ENCODE peak calls at places on chromosomes 1 and 21, in five cellular contexts. One of them, this sample, is unnamed.

GRCh38 chr1:27726173-27726793 is 522 bp downstream of the FAM76A start:
- DNase-seq in transverse colon: peak; percentile 54
- DNase-seq in MM.1S: peak; percentile 63
- DNase-seq in mesendoderm: peak; percentile 72
- DNase-seq in aorta: peak; percentile 87
- DNase-seq in this sample: peak; percentile 89

GRCh38 chr1:161730050-161730564 is 8.8 kb downstream of the FCRLB start:
- DNase-seq in transverse colon: no peak
- DNase-seq in MM.1S: no peak
- DNase-seq in mesendoderm: no peak
- DNase-seq in aorta: no peak
- DNase-seq in this sample: no peak

GRCh38 chr1:51236548-51237312 is 657 bp downstream of the RNF11 start:
- DNase-seq in transverse colon: peak; percentile 59
- DNase-seq in MM.1S: peak; percentile 15
- DNase-seq in mesendoderm: peak; percentile 51
- DNase-seq in aorta: peak; percentile 81
- DNase-seq in this sample: peak; percentile 87

GRCh38 chr1:247411583-247412295 is 4.2 kb upstream of the NLRP3 start:
- DNase-seq in transverse colon: no peak
- DNase-seq in MM.1S: no peak
- DNase-seq in mesendoderm: no peak
- DNase-seq in aorta: no peak
- DNase-seq in this sample: no peak

GRCh38 chr1:208007319-208007937 is 96.5 kb upstream of the CD34 start:
- DNase-seq in transverse colon: no peak
- DNase-seq in MM.1S: peak; percentile 34
- DNase-seq in mesendoderm: no peak
- DNase-seq in aorta: peak; percentile 11
- DNase-seq in this sample: no peak

GRCh38 chr1:7230896-7231210 is 445.6 kb downstream of the CAMTA1 start:
- DNase-seq in transverse colon: no peak
- DNase-seq in MM.1S: no peak
- DNase-seq in mesendoderm: no peak
- DNase-seq in aorta: no peak
- DNase-seq in this sample: peak; percentile 56

GRCh38 chr1:41274827-41275519 is 32.9 kb upstream of the SCMH1 start:
- DNase-seq in transverse colon: no peak
- DNase-seq in MM.1S: no peak
- DNase-seq in mesendoderm: no peak
- DNase-seq in aorta: no peak
- DNase-seq in this sample: no peak

GRCh38 chr21:30842990-30843389 is 13.4 kb upstream of the KRTAP7-1 start:
- DNase-seq in transverse colon: no peak
- DNase-seq in MM.1S: peak; percentile 17
- DNase-seq in mesendoderm: peak; percentile 12
- DNase-seq in aorta: no peak
- DNase-seq in this sample: no peak

GRCh38 chr21:17105972-17106371 is 406.9 kb upstream of the CXADR start:
- DNase-seq in transverse colon: no peak
- DNase-seq in MM.1S: no peak
- DNase-seq in mesendoderm: no peak
- DNase-seq in aorta: no peak
- DNase-seq in this sample: no peak

GRCh38 chr21:32929633-32930038 is 96.1 kb upstream of the OLIG2 start:
- DNase-seq in transverse colon: no peak
- DNase-seq in MM.1S: no peak
- DNase-seq in mesendoderm: no peak
- DNase-seq in aorta: no peak
- DNase-seq in this sample: no peak

GRCh38 chr1:208688656-208689315 is 444.6 kb upstream of the PLXNA2 start:
- DNase-seq in transverse colon: no peak
- DNase-seq in MM.1S: no peak
- DNase-seq in mesendoderm: no peak
- DNase-seq in aorta: no peak
- DNase-seq in this sample: no peak

GRCh38 chr1:41830711-41831110 is 88.0 kb downstream of the HIVEP3 start:
- DNase-seq in transverse colon: no peak
- DNase-seq in MM.1S: no peak
- DNase-seq in mesendoderm: no peak
- DNase-seq in aorta: no peak
- DNase-seq in this sample: no peak

GRCh38 chr1:61337471-61337870 is 255.1 kb downstream of the NFIA start:
- DNase-seq in transverse colon: no peak
- DNase-seq in MM.1S: no peak
- DNase-seq in mesendoderm: no peak
- DNase-seq in aorta: no peak
- DNase-seq in this sample: no peak

GRCh38 chr21:32757804-32758203 is 13.8 kb downstream of the PAXBP1 start:
- DNase-seq in transverse colon: no peak
- DNase-seq in MM.1S: no peak
- DNase-seq in mesendoderm: peak; percentile 72
- DNase-seq in aorta: no peak
- DNase-seq in this sample: no peak

GRCh38 chr21:33393348-33393747 is 9.9 kb upstream of the IFNGR2 start:
- DNase-seq in transverse colon: no peak
- DNase-seq in MM.1S: no peak
- DNase-seq in mesendoderm: no peak
- DNase-seq in aorta: no peak
- DNase-seq in this sample: peak; percentile 4

GRCh38 chr1:85612704-85613361 is 32.3 kb downstream of the CCN1 start:
- DNase-seq in transverse colon: no peak
- DNase-seq in MM.1S: peak; percentile 16
- DNase-seq in mesendoderm: peak; percentile 89
- DNase-seq in aorta: no peak
- DNase-seq in this sample: no peak

GRCh38 chr1:219871427-219872057 is 56.8 kb downstream of the SLC30A10 start:
- DNase-seq in transverse colon: no peak
- DNase-seq in MM.1S: no peak
- DNase-seq in mesendoderm: no peak
- DNase-seq in aorta: no peak
- DNase-seq in this sample: no peak

GRCh38 chr1:190429932-190430331 is 47.7 kb downstream of the BRINP3 start:
- DNase-seq in transverse colon: no peak
- DNase-seq in MM.1S: no peak
- DNase-seq in mesendoderm: no peak
- DNase-seq in aorta: no peak
- DNase-seq in this sample: no peak

GRCh38 chr1:31987231-31987630 is 26.4 kb upstream of the KHDRBS1 start:
- DNase-seq in transverse colon: no peak
- DNase-seq in MM.1S: no peak
- DNase-seq in mesendoderm: peak; percentile 70
- DNase-seq in aorta: no peak
- DNase-seq in this sample: no peak

GRCh38 chr1:21022279-21023040 is 154.2 kb downstream of the EIF4G3 start:
- DNase-seq in transverse colon: peak; percentile 63
- DNase-seq in MM.1S: peak; percentile 90
- DNase-seq in mesendoderm: peak; percentile 52
- DNase-seq in aorta: no peak
- DNase-seq in this sample: no peak

GRCh38 chr1:168760781-168761180 is 31.8 kb upstream of the DPT start:
- DNase-seq in transverse colon: no peak
- DNase-seq in MM.1S: no peak
- DNase-seq in mesendoderm: no peak
- DNase-seq in aorta: no peak
- DNase-seq in this sample: no peak

GRCh38 chr1:170162385-170163226 is 16.8 kb downstream of the NTMT2 start:
- DNase-seq in transverse colon: no peak
- DNase-seq in MM.1S: no peak
- DNase-seq in mesendoderm: peak; percentile 56
- DNase-seq in aorta: peak; percentile 78
- DNase-seq in this sample: no peak

GRCh38 chr1:11880911-11881748 is 22.4 kb upstream of the NPPB start:
- DNase-seq in transverse colon: no peak
- DNase-seq in MM.1S: no peak
- DNase-seq in mesendoderm: no peak
- DNase-seq in aorta: peak; percentile 79
- DNase-seq in this sample: peak; percentile 88

GRCh38 chr21:42471716-42472330 is 24.2 kb downstream of the RSPH1 start:
- DNase-seq in transverse colon: peak; percentile 5
- DNase-seq in MM.1S: no peak
- DNase-seq in mesendoderm: no peak
- DNase-seq in aorta: no peak
- DNase-seq in this sample: peak; percentile 48

GRCh38 chr1:57889686-57890360 is 466.0 kb upstream of the DAB1 start:
- DNase-seq in transverse colon: no peak
- DNase-seq in MM.1S: no peak
- DNase-seq in mesendoderm: no peak
- DNase-seq in aorta: no peak
- DNase-seq in this sample: no peak

DNA sequence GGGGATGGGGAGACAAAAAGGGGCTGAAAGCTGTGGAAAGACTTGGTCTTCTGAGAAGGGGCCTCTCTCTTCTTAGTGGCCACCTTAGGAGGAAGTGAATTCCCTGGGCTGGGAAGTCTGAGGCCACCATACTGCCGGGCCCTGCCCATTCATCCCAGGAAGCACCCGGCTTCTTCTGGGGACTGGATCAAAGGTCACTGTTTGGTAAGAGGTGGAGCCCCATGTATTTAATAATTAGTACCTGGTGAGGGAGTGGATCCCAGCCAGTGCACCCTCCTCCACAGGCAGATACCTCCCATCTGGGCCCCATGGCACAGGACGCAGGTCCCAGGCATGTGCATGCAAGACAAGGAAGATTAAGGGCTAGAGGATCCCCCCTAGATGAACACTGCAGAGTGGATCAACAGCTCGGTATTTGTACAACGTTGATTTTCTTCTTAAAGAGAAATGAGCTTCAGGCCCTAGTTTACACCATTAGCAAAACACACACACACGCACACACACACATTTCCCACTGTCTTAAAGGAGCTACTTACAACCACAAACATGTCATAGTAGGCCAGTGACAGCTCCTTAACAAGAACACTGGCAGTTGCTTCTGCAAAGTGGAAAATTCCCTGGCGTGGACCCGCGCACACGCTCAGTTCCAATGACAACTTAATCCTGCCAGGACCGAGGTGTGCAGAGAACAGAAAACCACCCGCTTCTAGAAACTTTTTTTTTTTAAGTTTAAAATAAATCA is 90.6 kb downstream of the MRPL37 start:
- DNase-seq in transverse colon: no peak
- DNase-seq in MM.1S: no peak
- DNase-seq in mesendoderm: no peak
- DNase-seq in aorta: peak; percentile 84
- DNase-seq in this sample: peak; percentile 45
- H3K27ac ChIP-seq in transverse colon: peak overlapping the region; percentile 74
- H3K27ac ChIP-seq in MM.1S: no peak overlapping the region
- H3K27ac ChIP-seq in mesendoderm: no peak overlapping the region
- H3K27ac ChIP-seq in aorta: peak overlapping the region; percentile 87
- H3K27ac ChIP-seq in this sample: peak overlapping the region; percentile 0

GRCh38 chr1:2412773-2413494 is 570 bp upstream of the PEX10 start:
- DNase-seq in transverse colon: peak; percentile 26
- DNase-seq in MM.1S: no peak
- DNase-seq in mesendoderm: peak; percentile 29
- DNase-seq in aorta: no peak
- DNase-seq in this sample: no peak

GRCh38 chr1:2412395-2412772 is at the start of gene PEX10:
- DNase-seq in transverse colon: peak; percentile 99
- DNase-seq in MM.1S: peak; percentile 98
- DNase-seq in mesendoderm: peak; percentile 97
- DNase-seq in aorta: peak; percentile 100
- DNase-seq in this sample: peak; percentile 99

GRCh38 chr1:2414297-2414958 is 2.1 kb upstream of the PEX10 start:
- DNase-seq in transverse colon: peak; percentile 87
- DNase-seq in MM.1S: peak; percentile 65
- DNase-seq in mesendoderm: peak; percentile 65
- DNase-seq in aorta: peak; percentile 93
- DNase-seq in this sample: peak; percentile 91

GRCh38 chr1:2415337-2415736 is 3.0 kb upstream of the PEX10 start:
- DNase-seq in transverse colon: no peak
- DNase-seq in MM.1S: no peak
- DNase-seq in mesendoderm: no peak
- DNase-seq in aorta: no peak
- DNase-seq in this sample: no peak

GRCh38 chr1:2413495-2414296 is 1.3 kb upstream of the PEX10 start:
- DNase-seq in transverse colon: peak; percentile 31
- DNase-seq in MM.1S: peak; percentile 20
- DNase-seq in mesendoderm: peak; percentile 44
- DNase-seq in aorta: no peak
- DNase-seq in this sample: no peak
- H3K27ac ChIP-seq in transverse colon: peak overlapping the region; percentile 93
- H3K27ac ChIP-seq in MM.1S: peak overlapping the region; percentile 52
- H3K27ac ChIP-seq in mesendoderm: no peak overlapping the region
- H3K27ac ChIP-seq in aorta: no peak overlapping the region
- H3K27ac ChIP-seq in this sample: peak overlapping the region; percentile 51

DNA sequence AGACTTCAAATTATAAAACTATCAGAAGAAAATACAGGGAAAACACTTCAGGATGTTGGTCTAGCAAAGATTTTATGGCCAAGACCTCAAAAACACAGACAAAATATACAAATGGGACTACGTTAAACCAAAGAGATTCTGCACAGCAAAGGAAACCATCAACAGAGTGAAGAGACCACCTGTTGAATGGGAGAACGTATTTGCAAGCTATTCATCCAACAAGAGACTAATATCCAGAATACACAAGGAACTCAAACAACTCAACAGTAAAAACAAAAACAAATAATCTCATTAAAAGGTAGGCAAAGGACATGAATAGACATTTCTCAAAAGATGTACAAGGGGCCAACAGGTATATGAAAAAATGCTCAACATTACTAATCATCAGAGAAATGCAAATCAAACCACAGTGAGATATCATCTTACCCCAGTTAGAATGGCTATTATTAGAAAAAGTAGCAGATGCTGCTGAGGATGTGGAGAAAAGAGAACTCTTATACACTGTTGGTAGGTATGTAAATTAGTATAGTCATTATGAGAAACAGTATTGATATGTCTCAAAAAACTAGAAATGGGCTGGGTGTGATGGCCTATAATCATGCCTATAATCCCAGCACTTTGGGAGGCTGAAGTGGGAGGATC is 112.6 kb downstream of the LRIG2 start:
- DNase-seq in transverse colon: no peak
- DNase-seq in MM.1S: peak; percentile 59
- DNase-seq in mesendoderm: no peak
- DNase-seq in aorta: no peak
- DNase-seq in this sample: no peak
- H3K27ac ChIP-seq in transverse colon: no peak overlapping the region
- H3K27ac ChIP-seq in MM.1S: no peak overlapping the region
- H3K27ac ChIP-seq in mesendoderm: no peak overlapping the region
- H3K27ac ChIP-seq in aorta: no peak overlapping the region
- H3K27ac ChIP-seq in this sample: no peak overlapping the region

GRCh38 chr1:150066328-150066727 is 1.2 kb upstream of the VPS45 start:
- DNase-seq in transverse colon: no peak
- DNase-seq in MM.1S: no peak
- DNase-seq in mesendoderm: no peak
- DNase-seq in aorta: no peak
- DNase-seq in this sample: no peak

GRCh38 chr1:150065184-150065871 is 2.2 kb upstream of the VPS45 start:
- DNase-seq in transverse colon: no peak
- DNase-seq in MM.1S: no peak
- DNase-seq in mesendoderm: no peak
- DNase-seq in aorta: no peak
- DNase-seq in this sample: no peak

GRCh38 chr1:150069923-150070322 is 2.3 kb downstream of the VPS45 start:
- DNase-seq in transverse colon: no peak
- DNase-seq in MM.1S: no peak
- DNase-seq in mesendoderm: no peak
- DNase-seq in aorta: no peak
- DNase-seq in this sample: no peak

GRCh38 chr1:150067184-150068182 is at the start of gene VPS45:
- DNase-seq in transverse colon: peak; percentile 92
- DNase-seq in MM.1S: peak; percentile 96
- DNase-seq in mesendoderm: peak; percentile 96
- DNase-seq in aorta: peak; percentile 96
- DNase-seq in this sample: peak; percentile 96

GRCh38 chr1:150066838-150067183 is 765 bp upstream of the VPS45 start:
- DNase-seq in transverse colon: peak; percentile 52
- DNase-seq in MM.1S: peak; percentile 57
- DNase-seq in mesendoderm: peak; percentile 85
- DNase-seq in aorta: peak; percentile 84
- DNase-seq in this sample: peak; percentile 86
- H3K27ac ChIP-seq in transverse colon: peak overlapping the region; percentile 92
- H3K27ac ChIP-seq in MM.1S: peak overlapping the region; percentile 87
- H3K27ac ChIP-seq in mesendoderm: peak overlapping the region; percentile 69
- H3K27ac ChIP-seq in aorta: peak overlapping the region; percentile 49
- H3K27ac ChIP-seq in this sample: peak overlapping the region; percentile 91

This sample was measured in kidney.